ENCODE peak calls at places on chromosomes 1 and 21, in six cellular contexts. U, V, Q, L, I and D are unnamed samples.

GRCh38 chr1:225694151-225694603 is 41.3 kb upstream of the ENAH start:
- DNase-seq in U (peak), V (no peak), Q (peak), L (no peak), I (no peak), D (no peak)

GRCh38 chr1:87508247-87508646 is 179.6 kb downstream of the LMO4 start:
- DNase-seq in U (peak), V (peak), Q (peak), L (no peak), I (no peak), D (no peak)

GRCh38 chr1:212712451-212713303 is 13.0 kb upstream of the BATF3 start:
- DNase-seq in U (no peak), V (peak), Q (peak), L (peak), I (peak), D (peak)

GRCh38 chr1:234599617-234600417 is 10.2 kb downstream of the IRF2BP2 start:
- DNase-seq in U (peak), V (peak), Q (no peak), L (peak), I (no peak), D (peak)

GRCh38 chr1:245419572-245419971 is 264.8 kb downstream of the KIF26B start:
- DNase-seq in U (no peak), V (no peak), Q (no peak), L (no peak), I (no peak), D (no peak)

GRCh38 chr1:89276690-89277089 is 4.0 kb upstream of the GBP5 start:
- DNase-seq in U (no peak), V (no peak), Q (peak), L (peak), I (no peak), D (no peak)

GRCh38 chr1:16181887-16182719 is 26.2 kb upstream of the EPHA2 start:
- DNase-seq in U (peak), V (peak), Q (peak), L (no peak), I (no peak), D (peak)

GRCh38 chr1:54614024-54614423 is 9.3 kb downstream of the FAM151A start:
- DNase-seq in U (no peak), V (no peak), Q (no peak), L (no peak), I (no peak), D (no peak)

GRCh38 chr1:189438808-189439207 is 1038.9 kb downstream of the BRINP3 start:
- DNase-seq in U (no peak), V (no peak), Q (no peak), L (no peak), I (no peak), D (no peak)

GRCh38 chr21:46324390-46325072 is 575 bp downstream of the PCNT start:
- DNase-seq in U (peak), V (peak), Q (peak), L (peak), I (no peak), D (peak)

GRCh38 chr21:46325073-46325912 is 1.3 kb downstream of the PCNT start:
- DNase-seq in U (peak), V (peak), Q (peak), L (peak), I (no peak), D (peak)

GRCh38 chr21:46328151-46328550 is 4.2 kb downstream of the PCNT start:
- DNase-seq in U (no peak), V (no peak), Q (no peak), L (no peak), I (no peak), D (no peak)

GRCh38 chr21:46327711-46328110 is 3.8 kb downstream of the PCNT start:
- DNase-seq in U (no peak), V (no peak), Q (no peak), L (no peak), I (no peak), D (no peak)

GRCh38 chr21:46326110-46326703 is 2.3 kb downstream of the PCNT start:
- DNase-seq in U (no peak), V (no peak), Q (no peak), L (no peak), I (no peak), D (no peak)
- H3K4me3 ChIP-seq in U (no peak), V (no peak), Q (no peak), L (no peak), I (peak), D (peak)

GRCh38 chr1:2582401-2582800 is 4.2 kb upstream of the PRXL2B start:
- DNase-seq in U (no peak), V (no peak), Q (no peak), L (no peak), I (no peak), D (no peak)

GRCh38 chr1:2585318-2586092 is 1.1 kb upstream of the PRXL2B start:
- DNase-seq in U (peak), V (peak), Q (peak), L (peak), I (peak), D (peak)

GRCh38 chr1:2583331-2583791 is 3.2 kb upstream of the PRXL2B start:
- DNase-seq in U (no peak), V (no peak), Q (no peak), L (no peak), I (no peak), D (no peak)

GRCh38 chr1:2584822-2585317 is 1.7 kb upstream of the PRXL2B start:
- DNase-seq in U (no peak), V (no peak), Q (no peak), L (peak), I (no peak), D (no peak)

GRCh38 chr1:2583871-2584341 is 2.7 kb upstream of the PRXL2B start:
- DNase-seq in U (peak), V (no peak), Q (peak), L (no peak), I (no peak), D (no peak)
- H3K4me3 ChIP-seq in U (no peak), V (no peak), Q (peak), L (no peak), I (no peak), D (no peak)

GRCh38 chr21:46155514-46156377 is at the start of gene FTCD:
- DNase-seq in U (no peak), V (no peak), Q (no peak), L (no peak), I (no peak), D (no peak)
- H3K4me3 ChIP-seq in U (no peak), V (no peak), Q (no peak), L (no peak), I (no peak), D (no peak)

GRCh38 chr1:27032119-27032461 is 19.4 kb upstream of the TENT5B start:
- DNase-seq in U (no peak), V (no peak), Q (no peak), L (no peak), I (no peak), D (no peak)

GRCh38 chr1:27029517-27029916 is 16.9 kb upstream of the TENT5B start:
- DNase-seq in U (no peak), V (no peak), Q (no peak), L (no peak), I (no peak), D (no peak)

GRCh38 chr1:27027575-27028250 is 15.1 kb upstream of the TENT5B start:
- DNase-seq in U (no peak), V (no peak), Q (no peak), L (no peak), I (no peak), D (no peak)

GRCh38 chr1:27033059-27033746 is 20.6 kb upstream of the TENT5B start:
- DNase-seq in U (no peak), V (no peak), Q (no peak), L (no peak), I (no peak), D (no peak)

DNA sequence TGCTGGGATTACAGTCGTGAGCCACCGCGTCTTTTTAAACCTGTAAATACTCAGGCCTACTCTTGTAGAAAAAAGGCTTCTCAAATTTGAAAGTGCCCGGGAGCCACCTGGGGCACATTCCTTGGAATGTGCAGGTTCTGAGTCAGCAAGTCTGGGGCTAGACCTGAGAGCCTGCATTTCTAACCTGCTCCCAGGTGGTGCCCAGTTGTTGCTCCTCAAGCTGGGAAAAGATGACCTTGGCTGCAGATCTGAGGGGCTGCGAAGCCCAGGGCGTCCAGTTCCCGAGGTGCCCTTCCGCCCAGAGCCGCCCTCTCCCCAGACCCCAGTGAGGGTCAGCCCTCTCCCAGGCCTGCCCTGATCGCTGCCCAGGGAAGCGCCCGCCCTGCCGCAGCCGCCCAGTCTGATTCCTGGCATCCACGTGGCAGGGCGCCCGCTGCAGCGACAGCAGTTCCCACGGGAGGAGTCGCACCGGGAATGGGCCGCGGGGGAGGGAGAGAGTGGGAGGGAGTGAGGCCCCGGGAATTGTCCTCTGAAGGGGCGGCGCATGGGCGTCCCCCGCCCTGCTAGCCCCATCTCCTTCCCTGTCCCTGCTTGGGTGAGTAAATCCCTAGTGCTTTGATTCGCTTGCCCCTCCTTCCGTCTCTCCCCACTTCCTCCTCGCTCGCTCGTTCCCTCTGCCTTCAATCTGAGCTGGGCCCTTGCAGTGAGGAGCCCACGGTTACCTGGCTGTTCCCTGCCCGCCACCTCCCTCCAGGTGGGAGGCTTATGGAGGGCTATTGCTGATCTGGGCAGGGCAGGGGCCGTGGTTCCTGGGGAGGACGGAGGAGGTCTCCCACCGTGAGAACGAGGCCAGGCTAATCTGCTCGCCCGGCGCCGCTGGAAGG is 18.8 kb upstream of the TENT5B start:
- DNase-seq in U (peak), V (peak), Q (peak), L (no peak), I (no peak), D (peak)
- H3K4me3 ChIP-seq in U (peak), V (peak), Q (peak), L (no peak), I (no peak), D (peak)